ENCODE peak calls at places on chromosomes 11 and 22, in six cellular contexts. F, J, L, I, Q and V are unnamed samples.
A peak's percentile ranks its signal among the peaks of the same experiment; 100 is the strongest.

GRCh38 chr11:128463386-128463829 is 124.0 kb downstream of the ETS1 start:
- DNase-seq in F (peak; percentile 76), J (no peak), L (no peak), I (no peak), Q (no peak), V (no peak)

GRCh38 chr11:67450796-67451657 is 1.5 kb downstream of the GPR152 start:
- DNase-seq in F (no peak), J (no peak), L (no peak), I (no peak), Q (no peak), V (peak; percentile 36)

GRCh38 chr11:63768232-63769043 is at the start of gene ZFTA:
- DNase-seq in F (peak; percentile 69), J (no peak), L (no peak), I (peak; percentile 89), Q (peak; percentile 39), V (peak; percentile 90)

GRCh38 chr11:69352715-69353325 is 58.9 kb downstream of the MYEOV start:
- DNase-seq in F (peak; percentile 95), J (no peak), L (no peak), I (no peak), Q (peak; percentile 17), V (peak; percentile 46)

GRCh38 chr11:44698228-44698923 is 28.4 kb upstream of the TSPAN18 start:
- DNase-seq in F (no peak), J (no peak), L (no peak), I (no peak), Q (no peak), V (no peak)

GRCh38 chr11:65492637-65493366 is 6.0 kb upstream of the MALAT1 start:
- DNase-seq in F (peak; percentile 89), J (no peak), L (no peak), I (no peak), Q (no peak), V (peak; percentile 66)

GRCh38 chr11:122226810-122227379 is 110.9 kb upstream of the BLID start:
- DNase-seq in F (peak; percentile 82), J (no peak), L (peak; percentile 64), I (no peak), Q (no peak), V (no peak)

GRCh38 chr22:23182289-23183106 is 2.2 kb downstream of the BCR start:
- DNase-seq in F (no peak), J (no peak), L (no peak), I (no peak), Q (peak; percentile 39), V (peak; percentile 61)

GRCh38 chr11:114159320-114159719 is 99.8 kb downstream of the ZBTB16 start:
- DNase-seq in F (no peak), J (no peak), L (no peak), I (no peak), Q (no peak), V (no peak)

GRCh38 chr11:116881153-116881552 is 43.7 kb upstream of the APOA1 start:
- DNase-seq in F (no peak), J (no peak), L (no peak), I (no peak), Q (no peak), V (no peak)

GRCh38 chr11:11279956-11280689 is 72.9 kb downstream of the CSNK2A3 start:
- DNase-seq in F (no peak), J (no peak), L (no peak), I (no peak), Q (no peak), V (peak; percentile 82)

GRCh38 chr11:112238041-112238440 is 11.8 kb downstream of the PTS start:
- DNase-seq in F (no peak), J (no peak), L (no peak), I (no peak), Q (no peak), V (no peak)

GRCh38 chr11:9047986-9048522 is 43.3 kb downstream of the SCUBE2 start:
- DNase-seq in F (no peak), J (no peak), L (no peak), I (no peak), Q (no peak), V (no peak)

GRCh38 chr11:70500076-70500847 is 101.9 kb downstream of the CTTN start:
- DNase-seq in F (no peak), J (no peak), L (no peak), I (no peak), Q (no peak), V (peak; percentile 59)

GRCh38 chr22:40665312-40665711 is 14.0 kb upstream of the MCHR1 start:
- DNase-seq in F (peak; percentile 30), J (no peak), L (no peak), I (no peak), Q (no peak), V (no peak)

GRCh38 chr11:63882555-63883242 is 34.3 kb downstream of the RCOR2 start:
- DNase-seq in F (no peak), J (no peak), L (no peak), I (no peak), Q (no peak), V (peak; percentile 87)

GRCh38 chr22:20219667-20220628 is 48.2 kb downstream of the RTN4R start:
- DNase-seq in F (no peak), J (no peak), L (no peak), I (no peak), Q (no peak), V (peak; percentile 68)

GRCh38 chr11:93494341-93494740 is 48.9 kb downstream of the SMCO4 start:
- DNase-seq in F (no peak), J (no peak), L (peak; percentile 99), I (no peak), Q (no peak), V (no peak)

GRCh38 chr11:9569588-9570164 is 3.8 kb upstream of the WEE1 start:
- DNase-seq in F (no peak), J (no peak), L (no peak), I (no peak), Q (no peak), V (no peak)

GRCh38 chr22:31659246-31659645 is 2.8 kb downstream of the PISD start:
- DNase-seq in F (peak; percentile 53), J (no peak), L (no peak), I (no peak), Q (no peak), V (no peak)

GRCh38 chr11:36328956-36329673 is 33.0 kb downstream of the PRR5L start:
- DNase-seq in F (peak; percentile 16), J (no peak), L (no peak), I (no peak), Q (no peak), V (no peak)

GRCh38 chr11:78313898-78314297 is 103.7 kb downstream of the GAB2 start:
- DNase-seq in F (no peak), J (no peak), L (no peak), I (no peak), Q (no peak), V (no peak)

GRCh38 chr11:3205261-3206127 is 13.1 kb downstream of the MRGPRG start:
- DNase-seq in F (no peak), J (no peak), L (no peak), I (no peak), Q (no peak), V (no peak)

GRCh38 chr22:37982938-37983859 is 1.2 kb downstream of the SOX10 start:
- DNase-seq in F (no peak), J (no peak), L (no peak), I (peak; percentile 83), Q (no peak), V (peak; percentile 94)

GRCh38 chr11:64881476-64881875 is 3.1 kb upstream of the EHD1 start:
- DNase-seq in F (no peak), J (no peak), L (no peak), I (no peak), Q (no peak), V (no peak)

GRCh38 chr11:14422052-14422813 is 63.2 kb upstream of the RRAS2 start:
- DNase-seq in F (peak; percentile 100), J (peak; percentile 6), L (peak; percentile 98), I (peak; percentile 80), Q (no peak), V (peak; percentile 96)

GRCh38 chr11:27218498-27219038 is 144.4 kb downstream of the CCDC34 start:
- DNase-seq in F (peak; percentile 95), J (no peak), L (peak; percentile 93), I (no peak), Q (no peak), V (no peak)

GRCh38 chr22:47798229-47798628 is 1035.8 kb downstream of the TBC1D22A start:
- DNase-seq in F (no peak), J (no peak), L (no peak), I (peak; percentile 21), Q (no peak), V (peak; percentile 7)

GRCh38 chr11:96265236-96265737 is 77.7 kb downstream of the MAML2 start:
- DNase-seq in F (no peak), J (no peak), L (no peak), I (no peak), Q (no peak), V (no peak)

GRCh38 chr11:69004411-69005182 is 8.4 kb downstream of the MRGPRF start:
- DNase-seq in F (no peak), J (no peak), L (no peak), I (peak; percentile 21), Q (no peak), V (peak; percentile 38)

GRCh38 chr22:44957267-44957905 is 52.4 kb downstream of the PHF21B start:
- DNase-seq in F (no peak), J (no peak), L (no peak), I (no peak), Q (no peak), V (peak; percentile 72)

GRCh38 chr22:46769191-46769675 is 6.8 kb downstream of the TBC1D22A start:
- DNase-seq in F (no peak), J (no peak), L (no peak), I (no peak), Q (no peak), V (no peak)

GRCh38 chr11:23995891-23996290 is 501.0 kb upstream of the LUZP2 start:
- DNase-seq in F (peak; percentile 8), J (no peak), L (no peak), I (no peak), Q (no peak), V (no peak)

GRCh38 chr11:66962247-66962646 is 4.1 kb upstream of the PC start:
- DNase-seq in F (no peak), J (no peak), L (no peak), I (no peak), Q (no peak), V (no peak)